ENCODE peak calls at places on chromosomes 11 and 22, in six cellular contexts. Y, I, Z, A, M and H are unnamed samples.

GRCh38 chr22:21642584-21643448 is 714 bp downstream of the SDF2L1 start:
- DNase-seq in A (peak), Z (peak), Y (peak), I (peak), M (peak), H (peak)

GRCh38 chr11:86978756-86979608 is 23.8 kb upstream of the FZD4 start:
- DNase-seq in M (peak), A (peak), Z (peak), I (peak), Y (peak), H (peak)

GRCh38 chr11:57335023-57335342 is 709 bp downstream of the SSRP1 start:
- DNase-seq in A (no peak), I (no peak), Y (no peak), Z (no peak), M (no peak), H (no peak)

GRCh38 chr11:118148240-118148639 is 4.4 kb downstream of the SCN4B start:
- DNase-seq in A (peak), M (no peak), Z (no peak), Y (no peak), I (no peak), H (no peak)

GRCh38 chr11:119085523-119085878 is 820 bp downstream of the HMBS start:
- DNase-seq in I (no peak), M (no peak), Y (no peak), A (no peak), Z (peak), H (no peak)

GRCh38 chr11:74330065-74330858 is 18.8 kb upstream of the P4HA3 start:
- DNase-seq in M (peak), A (peak), Y (peak), I (peak), Z (no peak), H (no peak)

GRCh38 chr11:86519064-86519911 is 144.6 kb downstream of the CCDC81 start:
- DNase-seq in I (peak), Z (peak), M (peak), A (no peak), Y (peak), H (no peak)

GRCh38 chr11:73314121-73314948 is 6.3 kb downstream of the ARHGEF17 start:
- DNase-seq in M (peak), Z (peak), Y (no peak), A (peak), I (peak), H (no peak)

GRCh38 chr22:29988719-29989118 is 91.5 kb upstream of the HORMAD2 start:
- DNase-seq in A (no peak), M (peak), I (no peak), Z (no peak), Y (no peak), H (no peak)

GRCh38 chr11:101862410-101863233 is 52.2 kb upstream of the CEP126 start:
- DNase-seq in Y (no peak), M (peak), A (peak), I (peak), Z (peak), H (no peak)

GRCh38 chr11:14141676-14142075 is 179.2 kb downstream of the SPON1 start:
- DNase-seq in M (no peak), Y (no peak), Z (no peak), I (no peak), A (no peak), H (no peak)

GRCh38 chr11:111066861-111067260 is 178.7 kb upstream of the POU2AF2 start:
- DNase-seq in Z (no peak), I (no peak), M (no peak), A (no peak), Y (no peak), H (no peak)

GRCh38 chr11:86172894-86173293 is 71.7 kb upstream of the EED start:
- DNase-seq in M (peak), Y (no peak), I (peak), Z (peak), A (peak), H (no peak)